ENCODE peak calls at places on chromosomes 5 and 9, in four cellular contexts. One of them, this sample, is unnamed.

GRCh38 chr9:124774131-124774978 is 2.6 kb upstream of the OLFML2A start:
- DNase-seq in neural progenitor cell: peak; percentile 88
- DNase-seq in body of pancreas: peak; percentile 84
- DNase-seq in stomach: peak; percentile 86
- DNase-seq in this sample: peak; percentile 81

GRCh38 chr5:132104561-132104960 is 31.0 kb downstream of the CSF2 start:
- DNase-seq in body of pancreas: no peak
- DNase-seq in neural progenitor cell: no peak
- DNase-seq in stomach: no peak
- DNase-seq in this sample: no peak

GRCh38 chr5:149747141-149747832 is 17.2 kb downstream of the PPARGC1B start:
- DNase-seq in neural progenitor cell: no peak
- DNase-seq in stomach: peak; percentile 90
- DNase-seq in body of pancreas: peak; percentile 58
- DNase-seq in this sample: peak; percentile 80

GRCh38 chr5:181047921-181048320 is 7.9 kb downstream of the BTNL9 start:
- DNase-seq in neural progenitor cell: no peak
- DNase-seq in stomach: no peak
- DNase-seq in body of pancreas: no peak
- DNase-seq in this sample: no peak

GRCh38 chr9:112783551-112783954 is 33.0 kb downstream of the SNX30 start:
- DNase-seq in stomach: no peak
- DNase-seq in body of pancreas: peak; percentile 18
- DNase-seq in neural progenitor cell: no peak
- DNase-seq in this sample: no peak

GRCh38 chr5:84411832-84412605 is 27.3 kb upstream of the EDIL3 start:
- DNase-seq in body of pancreas: no peak
- DNase-seq in neural progenitor cell: no peak
- DNase-seq in stomach: no peak
- DNase-seq in this sample: no peak

GRCh38 chr5:86971034-86971511 is 296.6 kb upstream of the RASA1 start:
- DNase-seq in body of pancreas: no peak
- DNase-seq in stomach: no peak
- DNase-seq in neural progenitor cell: no peak
- DNase-seq in this sample: no peak

GRCh38 chr9:37916471-37917314 is 12.8 kb upstream of the SLC25A51 start:
- DNase-seq in stomach: no peak
- DNase-seq in neural progenitor cell: no peak
- DNase-seq in body of pancreas: no peak
- DNase-seq in this sample: no peak

GRCh38 chr5:170907758-170908157 is 45.9 kb downstream of the RANBP17 start:
- DNase-seq in neural progenitor cell: no peak
- DNase-seq in stomach: no peak
- DNase-seq in body of pancreas: no peak
- DNase-seq in this sample: no peak

GRCh38 chr5:155050384-155051019 is 36.9 kb downstream of the KIF4B start:
- DNase-seq in body of pancreas: no peak
- DNase-seq in stomach: no peak
- DNase-seq in neural progenitor cell: peak; percentile 31
- DNase-seq in this sample: no peak

GRCh38 chr9:15927131-15927530 is 374.3 kb downstream of the CCDC171 start:
- DNase-seq in stomach: no peak
- DNase-seq in body of pancreas: no peak
- DNase-seq in neural progenitor cell: no peak
- DNase-seq in this sample: no peak

GRCh38 chr5:57450991-57451876 is 31.4 kb downstream of the ACTBL2 start:
- DNase-seq in stomach: no peak
- DNase-seq in body of pancreas: no peak
- DNase-seq in neural progenitor cell: no peak
- DNase-seq in this sample: no peak

GRCh38 chr5:115571441-115571878 is 26.9 kb upstream of the FEM1C start:
- DNase-seq in stomach: peak; percentile 51
- DNase-seq in neural progenitor cell: peak; percentile 54
- DNase-seq in body of pancreas: peak; percentile 58
- DNase-seq in this sample: no peak

GRCh38 chr5:143186623-143187022 is 216.9 kb downstream of the NR3C1 start:
- DNase-seq in body of pancreas: no peak
- DNase-seq in stomach: no peak
- DNase-seq in neural progenitor cell: no peak
- DNase-seq in this sample: no peak

GRCh38 chr5:180785151-180785781 is 17.3 kb downstream of the MGAT1 start:
- DNase-seq in neural progenitor cell: no peak
- DNase-seq in body of pancreas: peak; percentile 60
- DNase-seq in stomach: no peak
- DNase-seq in this sample: no peak

GRCh38 chr5:133387091-133387490 is 225.2 kb downstream of the FSTL4 start:
- DNase-seq in stomach: no peak
- DNase-seq in neural progenitor cell: no peak
- DNase-seq in body of pancreas: no peak
- DNase-seq in this sample: no peak

GRCh38 chr5:174608631-174609097 is 115.7 kb upstream of the MSX2 start:
- DNase-seq in stomach: peak; percentile 95
- DNase-seq in neural progenitor cell: peak; percentile 39
- DNase-seq in body of pancreas: peak; percentile 78
- DNase-seq in this sample: peak; percentile 42

DNA sequence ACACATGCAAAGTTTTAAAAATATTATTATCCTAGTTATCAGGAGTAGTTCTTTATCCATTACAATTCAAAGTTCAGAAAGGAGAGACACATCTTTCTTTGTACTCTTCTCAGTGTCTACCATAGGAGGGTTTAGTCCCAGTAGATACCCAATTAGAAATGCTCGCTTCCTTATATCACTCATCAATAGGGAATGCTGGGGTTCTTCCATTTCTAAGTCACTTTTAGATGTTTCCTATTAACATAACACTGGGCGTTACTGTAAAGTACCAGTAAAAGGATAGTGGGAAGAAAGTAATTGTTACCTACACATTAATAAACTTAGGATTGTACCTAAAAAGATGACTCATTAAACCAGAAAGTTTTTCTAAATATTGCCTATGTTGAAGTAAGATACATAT is 348.3 kb upstream of the CDH6 start:
- DNase-seq in body of pancreas: no peak
- DNase-seq in neural progenitor cell: no peak
- DNase-seq in stomach: no peak
- DNase-seq in this sample: no peak
- H3K27ac ChIP-seq in body of pancreas: no peak overlapping the region
- H3K27ac ChIP-seq in neural progenitor cell: no peak overlapping the region
- H3K27ac ChIP-seq in stomach: no peak overlapping the region
- H3K27ac ChIP-seq in this sample: no peak overlapping the region

DNA sequence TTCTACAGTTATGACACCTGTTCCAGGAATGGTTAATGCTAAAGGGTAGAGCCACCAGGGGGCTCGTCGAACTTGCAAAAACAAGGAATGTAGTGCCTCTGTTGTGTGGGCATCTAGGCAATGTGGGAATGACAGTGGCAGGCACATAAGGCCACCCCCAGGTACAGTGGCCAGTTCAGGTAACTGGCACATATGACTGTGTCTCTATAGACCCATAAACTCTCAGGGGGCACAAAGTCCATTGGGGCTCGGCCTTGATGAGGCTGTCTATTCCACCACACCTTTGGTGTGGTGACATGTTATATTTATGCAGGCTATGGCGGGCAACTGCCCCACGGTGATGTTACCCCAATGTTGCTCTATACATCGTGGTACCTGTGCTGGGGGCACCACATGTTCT is 59.6 kb upstream of the FAM120A start:
- DNase-seq in stomach: no peak
- DNase-seq in body of pancreas: no peak
- DNase-seq in neural progenitor cell: no peak
- DNase-seq in this sample: no peak
- TF ChIP-seq CTCF in stomach: no peak
- TF ChIP-seq CTCF in body of pancreas: no peak
- TF ChIP-seq CTCF in neural progenitor cell: no peak
- TF ChIP-seq CTCF in this sample: no peak

DNA sequence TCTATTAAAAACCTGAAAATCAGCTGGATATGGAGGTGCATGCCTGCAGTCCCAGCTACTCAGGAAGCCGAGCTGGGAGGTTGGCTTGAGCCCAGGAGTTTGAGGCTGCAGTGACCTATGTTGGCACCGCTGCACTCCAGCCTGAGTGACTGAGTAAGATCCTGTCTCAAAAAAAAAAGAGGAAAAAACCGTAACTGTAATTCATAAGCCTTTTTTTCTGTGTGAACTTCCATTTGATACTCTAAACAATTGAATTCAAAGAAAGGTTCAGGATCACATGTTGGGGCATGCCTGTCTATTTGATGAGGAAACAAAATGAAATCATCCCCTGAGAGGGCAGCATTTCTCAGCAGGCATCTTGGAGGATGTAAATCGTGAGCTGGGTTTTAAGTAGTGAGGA is 38.8 kb downstream of the ITGA2 start:
- DNase-seq in body of pancreas: peak; percentile 32
- DNase-seq in neural progenitor cell: no peak
- DNase-seq in stomach: peak; percentile 68
- DNase-seq in this sample: no peak
- H3K27ac ChIP-seq in body of pancreas: no peak overlapping the region
- H3K27ac ChIP-seq in neural progenitor cell: no peak overlapping the region
- H3K27ac ChIP-seq in stomach: no peak overlapping the region
- H3K27ac ChIP-seq in this sample: no peak overlapping the region

GRCh38 chr9:136775191-136775590 is 10.9 kb upstream of the LCN15 start:
- DNase-seq in stomach: no peak
- DNase-seq in neural progenitor cell: no peak
- DNase-seq in body of pancreas: no peak
- DNase-seq in this sample: peak; percentile 6

GRCh38 chr9:136769710-136770191 is 5.4 kb upstream of the LCN15 start:
- DNase-seq in body of pancreas: peak; percentile 39
- DNase-seq in neural progenitor cell: peak; percentile 87
- DNase-seq in stomach: no peak
- DNase-seq in this sample: no peak

GRCh38 chr9:136774416-136775045 is 10.2 kb upstream of the LCN15 start:
- DNase-seq in neural progenitor cell: no peak
- DNase-seq in stomach: no peak
- DNase-seq in body of pancreas: no peak
- DNase-seq in this sample: no peak

GRCh38 chr9:136773386-136774044 is 9.2 kb upstream of the LCN15 start:
- DNase-seq in neural progenitor cell: peak; percentile 56
- DNase-seq in stomach: no peak
- DNase-seq in body of pancreas: no peak
- DNase-seq in this sample: no peak

DNA sequence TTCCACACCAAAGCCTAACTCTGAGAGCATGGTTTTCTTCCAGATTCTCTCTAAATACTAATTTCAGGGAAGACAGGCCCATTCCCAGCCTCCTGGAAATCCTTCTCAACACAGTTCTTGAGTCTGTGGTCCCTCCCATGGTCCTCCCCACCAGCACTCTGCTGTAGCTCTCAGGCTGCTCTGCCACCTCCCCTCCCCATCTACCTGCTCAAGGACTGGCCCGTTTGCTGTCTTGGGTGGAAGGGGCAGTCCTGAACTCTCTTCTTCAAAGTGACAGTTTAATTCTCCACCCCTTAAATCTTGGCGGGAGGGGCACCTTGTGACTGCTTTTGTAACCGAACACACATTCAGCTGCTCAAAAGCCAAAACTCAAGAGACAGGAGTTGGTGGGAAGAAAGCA is 7.6 kb upstream of the LCN15 start:
- DNase-seq in body of pancreas: no peak
- DNase-seq in stomach: no peak
- DNase-seq in neural progenitor cell: no peak
- DNase-seq in this sample: no peak
- TF ChIP-seq CTCF in body of pancreas: no peak
- TF ChIP-seq CTCF in stomach: no peak
- TF ChIP-seq CTCF in neural progenitor cell: no peak
- TF ChIP-seq CTCF in this sample: no peak

GRCh38 chr9:133717113-133718031 is 20.8 kb downstream of the SARDH start:
- DNase-seq in body of pancreas: peak; percentile 9
- DNase-seq in neural progenitor cell: no peak
- DNase-seq in stomach: no peak
- DNase-seq in this sample: no peak

GRCh38 chr9:133715295-133715865 is 22.8 kb downstream of the SARDH start:
- DNase-seq in stomach: no peak
- DNase-seq in body of pancreas: peak; percentile 17
- DNase-seq in neural progenitor cell: no peak
- DNase-seq in this sample: peak; percentile 58

GRCh38 chr9:133716564-133717112 is 21.5 kb downstream of the SARDH start:
- DNase-seq in neural progenitor cell: no peak
- DNase-seq in stomach: no peak
- DNase-seq in body of pancreas: peak; percentile 9
- DNase-seq in this sample: no peak

GRCh38 chr9:133714606-133715294 is 23.4 kb downstream of the SARDH start:
- DNase-seq in stomach: no peak
- DNase-seq in body of pancreas: peak; percentile 51
- DNase-seq in neural progenitor cell: no peak
- DNase-seq in this sample: peak; percentile 80

DNA sequence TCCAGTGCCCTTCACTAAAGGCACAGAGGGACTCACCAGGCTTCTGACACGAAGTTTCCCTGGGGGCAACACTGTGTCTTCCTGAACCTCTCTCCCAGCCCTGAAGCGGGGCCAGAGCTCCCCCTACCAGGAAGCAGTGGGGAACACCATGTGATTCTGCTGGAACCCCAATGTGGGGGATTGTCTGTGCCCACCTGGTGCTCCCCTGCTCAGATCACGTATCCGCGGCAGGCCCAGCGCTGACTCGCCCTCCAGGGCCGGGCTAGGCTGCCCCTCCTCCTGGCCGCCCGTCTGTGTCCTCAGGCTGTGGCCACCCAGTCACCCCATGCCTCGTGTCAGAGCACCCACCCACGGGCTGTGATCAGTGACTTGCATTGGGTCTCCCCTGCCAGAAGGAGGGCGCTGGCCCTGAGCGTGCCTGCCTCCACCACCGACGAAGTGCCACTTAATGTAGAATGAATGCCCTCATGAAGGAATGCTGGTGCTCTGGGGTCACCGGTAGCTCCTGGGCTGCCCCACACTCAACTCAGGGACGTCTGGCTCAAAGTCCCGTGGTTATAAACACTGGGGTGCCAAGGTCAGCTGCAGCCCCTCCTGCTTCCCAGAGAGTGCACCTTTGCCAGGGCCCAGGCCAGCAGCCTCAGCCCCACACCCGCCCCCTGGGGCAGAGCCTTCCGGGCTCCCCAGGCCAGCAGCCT is 22.1 kb downstream of the SARDH start:
- DNase-seq in neural progenitor cell: peak; percentile 59
- DNase-seq in stomach: no peak
- DNase-seq in body of pancreas: peak; percentile 12
- DNase-seq in this sample: no peak
- H3K27ac ChIP-seq in neural progenitor cell: no peak overlapping the region
- H3K27ac ChIP-seq in stomach: peak overlapping the region; percentile 14
- H3K27ac ChIP-seq in body of pancreas: no peak overlapping the region
- H3K27ac ChIP-seq in this sample: peak overlapping the region; percentile 44